ENCODE peak calls at places on chromosomes 5 and 9, in four cellular contexts. One of them, this sample, is unnamed.

GRCh38 chr5:31382051-31382878 is 149.6 kb downstream of the DROSHA start:
- DNase-seq in uterus: no peak
- DNase-seq in psoas muscle: no peak
- DNase-seq in fibroblast of pulmonary artery: no peak
- DNase-seq in this sample: no peak

GRCh38 chr9:132141948-132142594 is 19.8 kb upstream of the NTNG2 start:
- DNase-seq in uterus: no peak
- DNase-seq in psoas muscle: no peak
- DNase-seq in fibroblast of pulmonary artery: no peak
- DNase-seq in this sample: no peak

GRCh38 chr5:174295736-174296481 is 250.4 kb downstream of the NSG2 start:
- DNase-seq in uterus: no peak
- DNase-seq in psoas muscle: no peak
- DNase-seq in fibroblast of pulmonary artery: no peak
- DNase-seq in this sample: no peak

GRCh38 chr5:68409259-68409658 is 193.7 kb downstream of the PIK3R1 start:
- DNase-seq in uterus: no peak
- DNase-seq in psoas muscle: no peak
- DNase-seq in fibroblast of pulmonary artery: peak
- DNase-seq in this sample: no peak

GRCh38 chr5:58363850-58364249 is 96.0 kb downstream of the PLK2 start:
- DNase-seq in uterus: no peak
- DNase-seq in psoas muscle: no peak
- DNase-seq in fibroblast of pulmonary artery: no peak
- DNase-seq in this sample: no peak

GRCh38 chr9:81465468-81466002 is 223.8 kb downstream of the TLE1 start:
- DNase-seq in uterus: no peak
- DNase-seq in psoas muscle: no peak
- DNase-seq in fibroblast of pulmonary artery: no peak
- DNase-seq in this sample: no peak

GRCh38 chr9:16656432-16657169 is 213.9 kb downstream of the BNC2 start:
- DNase-seq in uterus: no peak
- DNase-seq in psoas muscle: no peak
- DNase-seq in fibroblast of pulmonary artery: no peak
- DNase-seq in this sample: no peak

GRCh38 chr5:15529821-15530220 is 29.8 kb downstream of the FBXL7 start:
- DNase-seq in uterus: no peak
- DNase-seq in psoas muscle: no peak
- DNase-seq in fibroblast of pulmonary artery: peak
- DNase-seq in this sample: no peak

GRCh38 chr5:96714951-96715451 is 52.8 kb downstream of the CAST start:
- DNase-seq in uterus: peak
- DNase-seq in psoas muscle: no peak
- DNase-seq in fibroblast of pulmonary artery: peak
- DNase-seq in this sample: peak

GRCh38 chr5:10831416-10831815 is 70.4 kb upstream of the DAP start:
- DNase-seq in uterus: no peak
- DNase-seq in psoas muscle: no peak
- DNase-seq in fibroblast of pulmonary artery: peak
- DNase-seq in this sample: no peak

GRCh38 chr9:138073808-138074207 is 196.2 kb downstream of the CACNA1B start:
- DNase-seq in uterus: no peak
- DNase-seq in psoas muscle: no peak
- DNase-seq in fibroblast of pulmonary artery: no peak
- DNase-seq in this sample: no peak

GRCh38 chr5:76165961-76166360 is 82.8 kb downstream of the SV2C start:
- DNase-seq in uterus: no peak
- DNase-seq in psoas muscle: no peak
- DNase-seq in fibroblast of pulmonary artery: no peak
- DNase-seq in this sample: no peak

GRCh38 chr5:179414459-179415215 is 69.4 kb upstream of the ADAMTS2 start:
- DNase-seq in uterus: no peak
- DNase-seq in psoas muscle: no peak
- DNase-seq in fibroblast of pulmonary artery: no peak
- DNase-seq in this sample: no peak

GRCh38 chr5:6411141-6411540 is 32.8 kb upstream of the MED10 start:
- DNase-seq in uterus: no peak
- DNase-seq in psoas muscle: no peak
- DNase-seq in fibroblast of pulmonary artery: no peak
- DNase-seq in this sample: no peak

GRCh38 chr5:65762234-65762633 is 40.2 kb downstream of the NLN start:
- DNase-seq in uterus: no peak
- DNase-seq in psoas muscle: no peak
- DNase-seq in fibroblast of pulmonary artery: no peak
- DNase-seq in this sample: no peak

GRCh38 chr5:73380052-73380451 is 68.5 kb downstream of the FOXD1 start:
- DNase-seq in uterus: no peak
- DNase-seq in psoas muscle: no peak
- DNase-seq in fibroblast of pulmonary artery: no peak
- DNase-seq in this sample: no peak

GRCh38 chr5:170601608-170602007 is 97.8 kb downstream of the KCNIP1 start:
- DNase-seq in uterus: no peak
- DNase-seq in psoas muscle: no peak
- DNase-seq in fibroblast of pulmonary artery: no peak
- DNase-seq in this sample: no peak

GRCh38 chr9:69178583-69179011 is 4.5 kb downstream of the TJP2 start:
- DNase-seq in uterus: no peak
- DNase-seq in psoas muscle: no peak
- DNase-seq in fibroblast of pulmonary artery: no peak
- DNase-seq in this sample: no peak

GRCh38 chr9:79382468-79382867 is 189.3 kb upstream of the TLE4 start:
- DNase-seq in uterus: no peak
- DNase-seq in psoas muscle: no peak
- DNase-seq in fibroblast of pulmonary artery: no peak
- DNase-seq in this sample: no peak

GRCh38 chr9:37929441-37929895 is 25.5 kb upstream of the SLC25A51 start:
- DNase-seq in uterus: peak
- DNase-seq in psoas muscle: no peak
- DNase-seq in fibroblast of pulmonary artery: peak
- DNase-seq in this sample: no peak

GRCh38 chr9:38016375-38017120 is 52.5 kb downstream of the SHB start:
- DNase-seq in uterus: peak
- DNase-seq in psoas muscle: no peak
- DNase-seq in fibroblast of pulmonary artery: peak
- DNase-seq in this sample: no peak

GRCh38 chr9:38186372-38187115 is 117.5 kb upstream of the SHB start:
- DNase-seq in uterus: no peak
- DNase-seq in psoas muscle: no peak
- DNase-seq in fibroblast of pulmonary artery: peak
- DNase-seq in this sample: no peak

GRCh38 chr9:98418578-98419259 is 163.3 kb upstream of the TBC1D2 start:
- DNase-seq in uterus: no peak
- DNase-seq in psoas muscle: no peak
- DNase-seq in fibroblast of pulmonary artery: no peak
- DNase-seq in this sample: no peak

GRCh38 chr9:98326402-98327248 is 71.2 kb upstream of the TBC1D2 start:
- DNase-seq in uterus: no peak
- DNase-seq in psoas muscle: no peak
- DNase-seq in fibroblast of pulmonary artery: peak
- DNase-seq in this sample: no peak

GRCh38 chr5:72654231-72654630 is 147.0 kb upstream of the ZNF366 start:
- DNase-seq in uterus: no peak
- DNase-seq in psoas muscle: no peak
- DNase-seq in fibroblast of pulmonary artery: no peak
- DNase-seq in this sample: no peak

GRCh38 chr5:33507426-33507825 is 66.7 kb downstream of the TARS1 start:
- DNase-seq in uterus: no peak
- DNase-seq in psoas muscle: no peak
- DNase-seq in fibroblast of pulmonary artery: no peak
- DNase-seq in this sample: no peak

GRCh38 chr9:129197978-129198736 is 20.1 kb upstream of the IER5L start:
- DNase-seq in uterus: peak
- DNase-seq in psoas muscle: peak
- DNase-seq in fibroblast of pulmonary artery: peak
- DNase-seq in this sample: peak

GRCh38 chr5:65654713-65655112 is 29.9 kb downstream of the SHLD3 start:
- DNase-seq in uterus: no peak
- DNase-seq in psoas muscle: no peak
- DNase-seq in fibroblast of pulmonary artery: no peak
- DNase-seq in this sample: no peak

GRCh38 chr9:134536101-134536900 is 105.3 kb upstream of the COL5A1 start:
- DNase-seq in uterus: no peak
- DNase-seq in psoas muscle: peak
- DNase-seq in fibroblast of pulmonary artery: peak
- DNase-seq in this sample: no peak

GRCh38 chr5:93296338-93296737 is 284.7 kb downstream of the NR2F1-AS1 start:
- DNase-seq in uterus: no peak
- DNase-seq in psoas muscle: no peak
- DNase-seq in fibroblast of pulmonary artery: no peak
- DNase-seq in this sample: no peak

GRCh38 chr9:121700165-121700830 is 48.9 kb downstream of the DAB2IP start:
- DNase-seq in uterus: peak
- DNase-seq in psoas muscle: peak
- DNase-seq in fibroblast of pulmonary artery: peak
- DNase-seq in this sample: no peak

GRCh38 chr9:133601746-133602145 is 7.4 kb downstream of the FAM163B start:
- DNase-seq in uterus: no peak
- DNase-seq in psoas muscle: peak
- DNase-seq in fibroblast of pulmonary artery: no peak
- DNase-seq in this sample: no peak

GRCh38 chr9:87193925-87194380 is 246.6 kb upstream of the GAS1 start:
- DNase-seq in uterus: no peak
- DNase-seq in psoas muscle: no peak
- DNase-seq in fibroblast of pulmonary artery: peak
- DNase-seq in this sample: no peak

GRCh38 chr5:32027717-32028321 is 146.3 kb downstream of the GOLPH3 start:
- DNase-seq in uterus: peak
- DNase-seq in psoas muscle: peak
- DNase-seq in fibroblast of pulmonary artery: peak
- DNase-seq in this sample: no peak

GRCh38 chr9:123933801-123934200 is 3.9 kb upstream of the DENND1A start:
- DNase-seq in uterus: no peak
- DNase-seq in psoas muscle: no peak
- DNase-seq in fibroblast of pulmonary artery: no peak
- DNase-seq in this sample: no peak

GRCh38 chr5:170573660-170574059 is 69.8 kb downstream of the KCNIP1 start:
- DNase-seq in uterus: no peak
- DNase-seq in psoas muscle: no peak
- DNase-seq in fibroblast of pulmonary artery: no peak
- DNase-seq in this sample: no peak

GRCh38 chr5:150589791-150590601 is 50.5 kb upstream of the SYNPO start:
- DNase-seq in uterus: peak
- DNase-seq in psoas muscle: peak
- DNase-seq in fibroblast of pulmonary artery: peak
- DNase-seq in this sample: no peak
- TF ChIP-seq CTCF in uterus: peak
- TF ChIP-seq CTCF in psoas muscle: peak
- TF ChIP-seq CTCF in fibroblast of pulmonary artery: peak
- TF ChIP-seq CTCF in this sample: no peak

DNA sequence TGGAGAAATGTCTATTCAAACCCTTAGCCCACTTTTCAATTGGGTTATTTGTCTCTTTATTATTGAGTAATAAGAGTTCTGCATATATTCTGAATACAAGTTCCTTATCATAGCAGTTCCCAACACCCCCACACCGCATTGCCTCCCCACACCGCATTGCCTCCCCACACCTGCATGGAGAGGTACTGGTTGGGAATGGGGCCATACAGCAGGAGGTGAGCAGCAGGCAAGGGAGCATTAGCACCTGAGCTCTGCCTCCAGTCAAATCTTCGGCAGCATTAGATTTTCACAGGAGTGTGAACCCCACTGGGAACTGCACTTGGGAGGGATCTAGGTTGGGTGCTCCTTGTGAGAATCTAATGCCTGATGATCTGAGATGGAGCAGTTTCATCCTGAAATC is 10.6 kb upstream of the SAP30L start:
- DNase-seq in uterus: no peak
- DNase-seq in psoas muscle: no peak
- DNase-seq in fibroblast of pulmonary artery: no peak
- DNase-seq in this sample: no peak
- TF ChIP-seq CTCF in uterus: no peak
- TF ChIP-seq CTCF in psoas muscle: no peak
- TF ChIP-seq CTCF in fibroblast of pulmonary artery: no peak
- TF ChIP-seq CTCF in this sample: no peak

DNA sequence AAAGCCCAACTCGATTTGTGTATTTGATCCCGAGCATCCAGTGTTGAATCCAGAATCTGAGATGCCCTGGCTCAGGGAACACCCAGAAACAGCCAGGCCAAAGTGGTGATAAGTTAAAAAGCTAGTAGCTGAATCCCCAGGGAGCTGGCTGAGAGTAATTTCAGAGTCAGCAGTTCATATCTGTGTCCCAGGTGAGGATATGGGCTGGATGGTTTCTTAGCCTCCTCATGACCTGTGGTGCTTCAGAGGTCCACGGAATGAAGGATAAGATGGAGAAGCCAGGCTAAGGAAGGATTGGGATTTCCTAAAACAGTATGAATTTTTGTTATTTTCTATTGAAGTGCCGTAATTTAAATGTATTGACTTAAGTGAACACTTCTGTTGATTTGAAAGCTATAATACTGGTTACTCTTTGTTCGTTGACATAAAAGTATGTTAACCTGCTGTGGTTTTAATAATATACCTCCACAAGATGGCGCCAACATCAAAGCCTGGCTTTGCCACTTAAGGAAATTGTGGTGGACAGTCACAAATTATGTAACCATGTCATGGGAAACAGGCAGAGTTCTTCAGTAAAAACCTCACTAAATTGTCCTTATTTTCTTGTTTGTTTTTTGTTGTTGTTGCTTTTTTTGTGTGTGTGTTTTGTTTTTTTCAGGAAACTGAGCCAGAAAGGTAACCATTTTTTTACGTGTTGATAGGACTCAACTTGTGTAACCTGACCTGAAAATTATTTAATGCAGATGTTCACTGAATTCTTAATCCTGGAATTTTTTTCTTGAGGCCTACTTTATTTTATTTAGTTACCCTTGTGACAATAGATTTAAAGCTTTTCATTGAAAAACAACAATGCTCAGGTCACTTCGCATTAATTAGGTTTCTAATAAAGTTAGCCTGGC is 11.4 kb downstream of the MTAP start:
- DNase-seq in uterus: peak
- DNase-seq in psoas muscle: peak
- DNase-seq in fibroblast of pulmonary artery: peak
- DNase-seq in this sample: peak
- TF ChIP-seq CTCF in uterus: peak
- TF ChIP-seq CTCF in psoas muscle: peak
- TF ChIP-seq CTCF in fibroblast of pulmonary artery: peak
- TF ChIP-seq CTCF in this sample: peak

GRCh38 chr5:132274050-132274869 is 16.8 kb downstream of the PDLIM4 start:
- DNase-seq in uterus: no peak
- DNase-seq in psoas muscle: no peak
- DNase-seq in fibroblast of pulmonary artery: no peak
- DNase-seq in this sample: no peak
- TF ChIP-seq CTCF in uterus: no peak
- TF ChIP-seq CTCF in psoas muscle: no peak
- TF ChIP-seq CTCF in fibroblast of pulmonary artery: no peak
- TF ChIP-seq CTCF in this sample: no peak

DNA sequence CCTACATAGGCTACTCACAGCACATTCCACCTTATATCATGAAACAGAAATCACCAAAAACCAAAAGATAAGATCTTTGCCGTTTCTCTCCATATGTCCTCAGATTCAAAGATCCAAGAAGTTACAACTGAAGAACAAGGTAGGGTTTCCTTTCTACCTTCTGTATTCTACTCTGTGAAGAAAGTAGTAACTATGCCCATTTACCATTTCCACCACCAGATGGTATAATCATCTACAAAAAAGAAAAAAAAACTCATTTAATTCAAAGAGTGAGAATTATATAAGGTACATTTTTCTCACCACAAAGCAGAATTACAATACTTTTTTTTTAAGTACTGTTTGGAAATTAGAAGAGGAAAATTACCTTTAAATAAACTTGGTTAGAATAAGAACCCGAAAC is 172.6 kb upstream of the PTGER4 start:
- DNase-seq in uterus: no peak
- DNase-seq in psoas muscle: no peak
- DNase-seq in fibroblast of pulmonary artery: peak
- DNase-seq in this sample: no peak
- TF ChIP-seq CTCF in uterus: no peak
- TF ChIP-seq CTCF in psoas muscle: no peak
- TF ChIP-seq CTCF in fibroblast of pulmonary artery: peak
- TF ChIP-seq CTCF in this sample: no peak